ENCODE peak calls at places on chromosomes 11 and 22, in four cellular contexts. One of them, this sample, is unnamed.

GRCh38 chr22:29004647-29005371 is 56.8 kb downstream of the C22orf31 start:
- DNase-seq in thoracic aorta: no peak
- DNase-seq in GM10248: no peak
- DNase-seq in endothelial cell: peak; percentile 47
- DNase-seq in this sample: peak; percentile 25

GRCh38 chr22:38733329-38734202 is 22.2 kb downstream of the SUN2 start:
- DNase-seq in endothelial cell: peak; percentile 51
- DNase-seq in GM10248: peak; percentile 68
- DNase-seq in thoracic aorta: no peak
- DNase-seq in this sample: peak; percentile 73

GRCh38 chr11:14306481-14306880 is 52.5 kb downstream of the RRAS2 start:
- DNase-seq in thoracic aorta: no peak
- DNase-seq in endothelial cell: no peak
- DNase-seq in GM10248: no peak
- DNase-seq in this sample: no peak

GRCh38 chr11:65604258-65604657 is 8.7 kb upstream of the KCNK7 start:
- DNase-seq in GM10248: no peak
- DNase-seq in thoracic aorta: no peak
- DNase-seq in endothelial cell: no peak
- DNase-seq in this sample: no peak

GRCh38 chr11:75582935-75583709 is 21.1 kb downstream of the SERPINH1 start:
- DNase-seq in thoracic aorta: no peak
- DNase-seq in GM10248: peak; percentile 79
- DNase-seq in endothelial cell: peak; percentile 88
- DNase-seq in this sample: peak; percentile 59

GRCh38 chr11:71998649-71999310 is at the start of gene IL18BP:
- DNase-seq in GM10248: peak; percentile 65
- DNase-seq in thoracic aorta: no peak
- DNase-seq in endothelial cell: peak; percentile 23
- DNase-seq in this sample: no peak

GRCh38 chr11:34449013-34449412 is 10.3 kb downstream of the CAT start:
- DNase-seq in endothelial cell: no peak
- DNase-seq in GM10248: no peak
- DNase-seq in thoracic aorta: no peak
- DNase-seq in this sample: no peak

GRCh38 chr11:5505363-5506048 is 4.3 kb downstream of the UBQLN3 start:
- DNase-seq in endothelial cell: no peak
- DNase-seq in GM10248: no peak
- DNase-seq in thoracic aorta: no peak
- DNase-seq in this sample: no peak

GRCh38 chr11:118910309-118911112 is 15.2 kb downstream of the BCL9L start:
- DNase-seq in thoracic aorta: no peak
- DNase-seq in endothelial cell: peak; percentile 67
- DNase-seq in GM10248: no peak
- DNase-seq in this sample: peak; percentile 57

GRCh38 chr11:1774886-1775285 is 11.2 kb upstream of the CTSD start:
- DNase-seq in endothelial cell: no peak
- DNase-seq in GM10248: no peak
- DNase-seq in thoracic aorta: no peak
- DNase-seq in this sample: no peak

GRCh38 chr11:101049123-101049522 is 80.5 kb downstream of the PGR start:
- DNase-seq in thoracic aorta: no peak
- DNase-seq in GM10248: no peak
- DNase-seq in endothelial cell: no peak
- DNase-seq in this sample: peak; percentile 10

GRCh38 chr11:3939651-3940190 is 84.3 kb downstream of the STIM1 start:
- DNase-seq in thoracic aorta: no peak
- DNase-seq in GM10248: no peak
- DNase-seq in endothelial cell: no peak
- DNase-seq in this sample: no peak

GRCh38 chr11:64876226-64876750 is 2.1 kb downstream of the EHD1 start:
- DNase-seq in thoracic aorta: no peak
- DNase-seq in endothelial cell: no peak
- DNase-seq in GM10248: no peak
- DNase-seq in this sample: no peak

GRCh38 chr11:111601979-111602864 is at the start of gene SIK2:
- DNase-seq in endothelial cell: peak; percentile 96
- DNase-seq in thoracic aorta: peak; percentile 72
- DNase-seq in GM10248: peak; percentile 97
- DNase-seq in this sample: peak; percentile 94

This sample was measured in HAP-1.